ENCODE peak calls at places on chromosomes 7 and 10, in seven cellular contexts. X is GM03348, P is GM13976, J is hippocampal formation, N is retina, C is uterus, U is NCI-H446. W is an unnamed sample.
A peak's percentile ranks its signal among the peaks of the same experiment; 100 is the strongest.

GRCh38 chr7:55254596-55255500 is 110.3 kb upstream of the LANCL2 start:
- DNase-seq in X (peak; percentile 98), P (peak; percentile 90), J (peak; percentile 52), N (peak; percentile 98), C (peak; percentile 89), U (peak; percentile 43), W (peak; percentile 98)

GRCh38 chr7:50369408-50370026 is 65.0 kb downstream of the IKZF1 start:
- DNase-seq in X (no peak), P (peak; percentile 44), J (no peak), N (no peak), C (no peak), U (no peak), W (no peak)

GRCh38 chr7:64951250-64951848 is 39.5 kb downstream of the ZNF117 start:
- DNase-seq in X (peak; percentile 66), P (peak; percentile 51), J (peak; percentile 76), N (no peak), C (no peak), U (no peak), W (no peak)

GRCh38 chr10:127679642-127680255 is 57.2 kb upstream of the FOXI2 start:
- DNase-seq in X (no peak), P (no peak), J (no peak), N (no peak), C (no peak), U (no peak), W (no peak)

GRCh38 chr10:33715303-33715702 is 380.8 kb upstream of the NRP1 start:
- DNase-seq in X (no peak), P (no peak), J (no peak), N (peak; percentile 42), C (no peak), U (no peak), W (no peak)

GRCh38 chr10:18402766-18403346 is 248.5 kb downstream of the NSUN6 start:
- DNase-seq in X (peak; percentile 27), P (no peak), J (no peak), N (peak; percentile 36), C (no peak), U (no peak), W (no peak)

GRCh38 chr10:120392245-120392644 is 64.8 kb upstream of the PLPP4 start:
- DNase-seq in X (no peak), P (no peak), J (no peak), N (no peak), C (no peak), U (no peak), W (no peak)

GRCh38 chr7:137755846-137756685 is 90.7 kb downstream of the DGKI start:
- DNase-seq in X (no peak), P (no peak), J (no peak), N (no peak), C (no peak), U (no peak), W (no peak)

GRCh38 chr10:86366033-86366901 is at the start of gene GRID1:
- DNase-seq in X (peak; percentile 66), P (peak; percentile 77), J (peak; percentile 75), N (peak; percentile 55), C (peak; percentile 41), U (no peak), W (no peak)

GRCh38 chr10:558891-559766 is 130.3 kb downstream of the DIP2C start:
- DNase-seq in X (no peak), P (no peak), J (no peak), N (no peak), C (no peak), U (no peak), W (no peak)

GRCh38 chr10:22712959-22713852 is 1.2 kb downstream of the PIP4K2A start:
- DNase-seq in X (peak; percentile 47), P (peak; percentile 50), J (no peak), N (peak; percentile 62), C (peak; percentile 21), U (no peak), W (peak; percentile 11)

GRCh38 chr10:47359626-47360418 is 11.7 kb downstream of the RBP3 start:
- DNase-seq in X (no peak), P (no peak), J (no peak), N (no peak), C (no peak), U (no peak), W (no peak)

GRCh38 chr10:6136215-6137201 is 47.7 kb downstream of the RBM17 start:
- DNase-seq in X (peak; percentile 77), P (peak; percentile 80), J (no peak), N (no peak), C (peak; percentile 12), U (no peak), W (no peak)

GRCh38 chr10:101513733-101514132 is 74.3 kb downstream of the POLL start:
- DNase-seq in X (no peak), P (no peak), J (no peak), N (no peak), C (no peak), U (no peak), W (no peak)

GRCh38 chr7:3105856-3106255 is 62.2 kb upstream of the CARD11 start:
- DNase-seq in X (no peak), P (no peak), J (no peak), N (no peak), C (no peak), U (no peak), W (no peak)

GRCh38 chr10:70668454-70668970 is 3.8 kb upstream of the ADAMTS14 start:
- DNase-seq in X (no peak), P (no peak), J (no peak), N (no peak), C (no peak), U (no peak), W (no peak)

GRCh38 chr10:21503580-21503979 is 21.9 kb downstream of the SKIDA1 start:
- DNase-seq in X (no peak), P (no peak), J (no peak), N (no peak), C (no peak), U (no peak), W (no peak)

GRCh38 chr7:80410081-80410480 is 101.8 kb downstream of the GNAT3 start:
- DNase-seq in X (peak; percentile 11), P (no peak), J (no peak), N (no peak), C (no peak), U (no peak), W (no peak)

W was measured in PC-9.